ENCODE peak calls at places on chromosomes 3 and 15, in seven cellular contexts. D, U, Q, S, M, T and K are unnamed samples.
A peak's percentile ranks its signal among the peaks of the same experiment; 100 is the strongest.

GRCh38 chr3:66450389-66451022 is 50.3 kb downstream of the LRIG1 start:
- DNase-seq in D (no peak), U (peak; percentile 57), Q (peak; percentile 76), S (peak; percentile 90), M (no peak), T (no peak), K (no peak)

GRCh38 chr15:67146214-67146613 is 80.8 kb downstream of the SMAD3 start:
- DNase-seq in D (no peak), U (peak; percentile 63), Q (peak; percentile 45), S (peak; percentile 69), M (no peak), T (no peak), K (no peak)

GRCh38 chr3:30688776-30689175 is 82.4 kb downstream of the TGFBR2 start:
- DNase-seq in D (no peak), U (peak; percentile 49), Q (no peak), S (no peak), M (no peak), T (no peak), K (no peak)

GRCh38 chr3:125585595-125586223 is 9.6 kb downstream of the OSBPL11 start:
- DNase-seq in D (peak; percentile 86), U (peak; percentile 67), Q (peak; percentile 62), S (peak; percentile 79), M (no peak), T (peak; percentile 29), K (no peak)

GRCh38 chr3:177740270-177740669 is 543.0 kb upstream of the TBL1XR1 start:
- DNase-seq in D (peak; percentile 9), U (no peak), Q (no peak), S (no peak), M (no peak), T (no peak), K (no peak)

GRCh38 chr15:75637245-75638009 is 2.6 kb downstream of the IMP3 start:
- DNase-seq in D (no peak), U (no peak), Q (no peak), S (no peak), M (peak; percentile 11), T (no peak), K (no peak)

GRCh38 chr3:127408684-127409420 is 121.0 kb upstream of the PRR20G start:
- DNase-seq in D (peak; percentile 59), U (no peak), Q (peak; percentile 22), S (peak; percentile 52), M (peak; percentile 48), T (no peak), K (no peak)

GRCh38 chr15:90912770-90913075 is 9.6 kb downstream of the MAN2A2 start:
- DNase-seq in D (no peak), U (no peak), Q (no peak), S (no peak), M (peak; percentile 62), T (no peak), K (no peak)

GRCh38 chr15:79166311-79166955 is 75.9 kb upstream of the RASGRF1 start:
- DNase-seq in D (no peak), U (no peak), Q (no peak), S (no peak), M (no peak), T (no peak), K (no peak)

GRCh38 chr15:66129561-66129960 is 124.0 kb downstream of the MEGF11 start:
- DNase-seq in D (no peak), U (no peak), Q (no peak), S (no peak), M (no peak), T (no peak), K (no peak)

GRCh38 chr15:76065267-76065666 is 5.5 kb downstream of the TMEM266 start:
- DNase-seq in D (no peak), U (no peak), Q (no peak), S (no peak), M (no peak), T (peak; percentile 39), K (no peak)

GRCh38 chr3:152104847-152105415 is 163.8 kb upstream of the MBNL1 start:
- DNase-seq in D (no peak), U (no peak), Q (no peak), S (no peak), M (no peak), T (no peak), K (no peak)

GRCh38 chr3:150341893-150342292 is 66.2 kb upstream of the TSC22D2 start:
- DNase-seq in D (no peak), U (no peak), Q (no peak), S (no peak), M (no peak), T (no peak), K (no peak)

GRCh38 chr15:59553879-59554735 is 57.5 kb upstream of the GCNT3 start:
- DNase-seq in D (no peak), U (no peak), Q (no peak), S (peak; percentile 5), M (no peak), T (no peak), K (no peak)

GRCh38 chr3:133489466-133490085 is 83.9 kb upstream of the CDV3 start:
- DNase-seq in D (peak; percentile 64), U (no peak), Q (no peak), S (no peak), M (no peak), T (no peak), K (no peak)
- H3K27ac ChIP-seq in D (no peak overlapping the region), U (no peak overlapping the region), Q (no peak overlapping the region), S (no peak overlapping the region), M (no peak overlapping the region), T (no peak overlapping the region), K (peak overlapping the region; percentile 40)

GRCh38 chr3:58237940-58238681 is 519 bp downstream of the ABHD6 start:
- DNase-seq in D (peak; percentile 56), U (peak; percentile 72), Q (peak; percentile 62), S (peak; percentile 88), M (peak; percentile 90), T (peak; percentile 74), K (no peak)

GRCh38 chr3:58236527-58237237 is 910 bp upstream of the ABHD6 start:
- DNase-seq in D (peak; percentile 75), U (peak; percentile 45), Q (no peak), S (peak; percentile 74), M (peak; percentile 85), T (no peak), K (no peak)

GRCh38 chr3:58235970-58236369 is 1.6 kb upstream of the ABHD6 start:
- DNase-seq in D (no peak), U (no peak), Q (no peak), S (no peak), M (no peak), T (no peak), K (no peak)

GRCh38 chr3:58238830-58239229 is 1.2 kb downstream of the ABHD6 start:
- DNase-seq in D (no peak), U (no peak), Q (no peak), S (no peak), M (no peak), T (no peak), K (no peak)

DNA sequence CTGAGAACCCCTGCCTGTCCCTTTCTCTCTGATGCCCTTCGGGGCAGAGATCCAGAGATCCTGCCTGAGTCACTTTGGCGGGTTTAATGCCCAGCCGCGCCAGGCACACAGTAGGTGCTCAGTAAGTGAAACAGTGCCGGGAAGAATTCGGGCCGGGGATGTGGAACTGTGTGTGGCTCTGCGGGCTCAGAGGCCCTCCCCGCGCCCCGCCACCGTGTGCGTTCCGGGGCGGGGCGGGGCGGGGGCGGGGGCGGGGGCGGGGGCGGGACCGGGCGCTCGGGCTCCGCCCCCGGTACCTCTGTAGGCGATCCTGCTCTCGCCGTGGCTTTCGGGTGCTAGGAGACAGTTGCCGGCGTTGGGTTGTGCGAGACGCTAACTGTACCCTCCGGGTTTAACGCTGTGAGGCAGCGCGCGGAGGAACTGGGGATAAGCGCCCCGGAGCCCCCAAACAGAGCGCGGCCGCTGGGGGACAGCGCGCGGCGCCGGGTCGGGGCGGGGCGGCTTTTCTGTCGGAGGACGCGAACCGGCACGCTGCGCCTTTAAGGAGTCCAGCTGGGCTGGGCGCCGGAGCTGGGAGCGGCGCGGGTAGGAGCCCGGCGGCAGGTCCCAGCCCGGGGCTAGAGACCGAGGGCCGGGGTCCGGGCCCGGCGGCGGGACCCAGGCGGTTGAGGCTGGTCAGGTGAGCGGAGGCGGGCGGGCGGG is at the start of gene ABHD6:
- DNase-seq in D (peak; percentile 83), U (peak; percentile 82), Q (peak; percentile 79), S (peak; percentile 89), M (peak; percentile 95), T (peak; percentile 36), K (no peak)
- TF ChIP-seq POLR2AphosphoS5 in D (peak; percentile 56), U (peak; percentile 19), Q (no peak), S (peak; percentile 33), M (peak; percentile 79), T (no peak), K (no peak)

DNA sequence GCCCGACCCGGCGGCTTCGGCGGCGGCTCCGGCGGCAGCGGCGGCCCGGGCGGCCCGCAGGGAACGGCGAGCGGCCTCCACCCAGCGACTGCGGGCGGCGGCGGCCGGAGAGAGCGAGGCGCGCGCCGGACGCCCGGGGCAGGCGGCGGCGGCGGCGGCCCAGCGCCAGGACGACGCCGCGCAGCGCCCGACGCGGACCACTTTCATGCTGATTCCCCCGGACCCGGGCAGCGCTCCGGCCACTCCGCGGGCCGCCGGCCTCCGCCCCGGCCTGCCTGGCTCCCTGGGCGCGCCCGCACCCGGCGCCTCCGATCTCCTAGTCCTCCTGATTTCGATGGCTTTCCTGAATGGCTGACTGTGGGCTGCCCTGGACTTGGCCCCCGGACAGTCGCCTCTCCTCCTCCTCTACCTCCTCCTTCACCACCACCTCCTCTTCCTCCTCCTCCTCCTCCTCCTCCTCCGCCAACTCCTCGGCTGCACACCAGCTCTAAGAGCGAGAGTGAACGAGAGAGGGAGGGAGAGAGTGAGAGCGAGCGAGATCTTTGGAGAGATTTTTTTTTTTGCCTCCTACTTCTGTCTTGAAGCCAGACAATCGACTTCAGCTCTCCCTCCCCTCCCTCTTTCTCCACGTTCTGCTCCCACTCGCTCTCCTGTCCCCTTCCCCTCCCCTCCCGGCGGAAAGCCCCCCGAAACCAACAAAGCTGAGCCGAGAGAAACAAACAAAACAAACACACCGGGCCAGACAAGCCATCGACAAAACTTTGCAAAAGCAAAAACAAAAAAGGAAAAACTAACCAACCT is 841 bp downstream of the NR2F2 start:
- DNase-seq in D (no peak), U (no peak), Q (no peak), S (peak; percentile 76), M (no peak), T (no peak), K (no peak)
- H3K27ac ChIP-seq in D (no peak overlapping the region), U (peak overlapping the region; percentile 98), Q (peak overlapping the region; percentile 97), S (peak overlapping the region; percentile 97), M (peak overlapping the region; percentile 72), T (peak overlapping the region; percentile 86), K (peak overlapping the region; percentile 99)

DNA sequence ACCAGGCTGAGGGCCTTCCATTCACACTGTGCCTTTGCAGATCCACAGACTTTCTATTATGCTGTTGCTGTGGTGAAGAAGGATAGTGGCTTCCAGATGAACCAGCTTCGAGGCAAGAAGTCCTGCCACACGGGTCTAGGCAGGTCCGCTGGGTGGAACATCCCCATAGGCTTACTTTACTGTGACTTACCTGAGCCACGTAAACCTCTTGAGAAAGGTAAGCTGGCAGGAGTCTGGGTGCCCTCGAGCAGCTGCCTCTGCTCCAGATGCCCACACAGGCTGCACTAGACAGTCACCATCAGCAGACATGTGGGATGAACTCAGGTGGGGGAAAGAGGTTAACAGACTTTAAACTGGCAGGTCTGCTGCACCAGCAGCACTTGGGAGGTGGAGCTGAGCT is 8.3 kb downstream of the TF start:
- DNase-seq in D (no peak), U (no peak), Q (no peak), S (no peak), M (peak; percentile 35), T (no peak), K (no peak)
- TF ChIP-seq POLR2AphosphoS5 in D (no peak), U (no peak), Q (no peak), S (no peak), M (no peak), T (no peak), K (no peak)

DNA sequence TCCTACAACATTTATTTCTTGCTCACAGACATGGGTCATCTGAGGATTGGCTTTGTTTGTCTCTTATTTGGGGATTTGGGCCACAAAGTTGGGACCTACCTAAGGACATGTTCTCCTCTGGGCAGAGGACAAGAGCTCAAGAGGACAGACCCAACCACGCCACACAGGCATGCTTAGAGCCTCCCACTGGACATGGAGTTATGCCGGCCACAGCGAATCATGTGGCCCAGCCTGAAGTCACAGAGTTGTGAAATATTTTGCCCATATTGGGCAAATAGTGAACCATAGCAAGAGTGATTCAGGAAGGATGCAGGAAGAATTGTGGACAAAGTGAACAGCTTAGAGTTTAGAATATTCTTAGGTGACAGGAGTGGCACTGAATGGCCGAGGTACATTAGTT is 9.9 kb downstream of the TRAK1 start:
- DNase-seq in D (no peak), U (no peak), Q (no peak), S (no peak), M (peak; percentile 67), T (peak; percentile 38), K (no peak)
- H3K27ac ChIP-seq in D (no peak overlapping the region), U (peak overlapping the region; percentile 27), Q (peak overlapping the region; percentile 58), S (peak overlapping the region; percentile 56), M (no peak overlapping the region), T (no peak overlapping the region), K (no peak overlapping the region)